ENCODE peak calls at places on chromosomes 13 and 19, in six cellular contexts. E is stimulated activated CD4-positive, alpha-beta T cell treated with anti-CD3 and anti-CD28 coated beads, TNF-alpha, amount 100 ng/mL, for 48 hours; C is HFF-Myc; Z is progenitor cell of endocrine pancreas; N is A549; O is thoracic aorta. G is an unnamed sample.

GRCh38 chr19:18915639-18916038 is 3.5 kb downstream of the COPE start:
- DNase-seq in E (no peak), C (no peak), Z (no peak), N (peak), O (no peak), G (peak)

GRCh38 chr13:42225051-42225450 is 46.9 kb upstream of the AKAP11 start:
- DNase-seq in E (no peak), C (no peak), Z (no peak), N (no peak), O (no peak), G (no peak)

GRCh38 chr13:39779337-39780270 is 124.1 kb downstream of the COG6 start:
- DNase-seq in E (peak), C (no peak), Z (no peak), N (no peak), O (no peak), G (peak)

GRCh38 chr19:16671652-16672274 is 10.8 kb downstream of the TMEM38A start:
- DNase-seq in E (no peak), C (no peak), Z (no peak), N (no peak), O (no peak), G (no peak)

GRCh38 chr13:33349314-33349995 is 63.9 kb upstream of the STARD13 start:
- DNase-seq in E (no peak), C (no peak), Z (no peak), N (no peak), O (no peak), G (no peak)

GRCh38 chr19:45800009-45800553 is 7.4 kb upstream of the DMWD start:
- DNase-seq in E (no peak), C (no peak), Z (no peak), N (peak), O (no peak), G (peak)

GRCh38 chr13:34265016-34265692 is 447.2 kb downstream of the RFC3 start:
- DNase-seq in E (no peak), C (no peak), Z (no peak), N (peak), O (no peak), G (peak)

GRCh38 chr19:14383556-14383897 is 2.3 kb downstream of the ADGRE5 start:
- DNase-seq in E (no peak), C (no peak), Z (no peak), N (no peak), O (no peak), G (no peak)

GRCh38 chr13:78934336-78934735 is 275.4 kb upstream of the OBI1 start:
- DNase-seq in E (no peak), C (no peak), Z (no peak), N (no peak), O (no peak), G (no peak)

GRCh38 chr19:17772172-17772571 is 20.9 kb downstream of the FCHO1 start:
- DNase-seq in E (no peak), C (no peak), Z (no peak), N (peak), O (no peak), G (peak)

GRCh38 chr19:17965370-17966114 is 1.4 kb upstream of the KCNN1 start:
- DNase-seq in E (no peak), C (no peak), Z (no peak), N (no peak), O (no peak), G (no peak)

GRCh38 chr13:99700468-99700867 is 199.2 kb downstream of the TM9SF2 start:
- DNase-seq in E (no peak), C (no peak), Z (no peak), N (no peak), O (no peak), G (no peak)

GRCh38 chr19:57071414-57071813 is 48.4 kb upstream of the USP29 start:
- DNase-seq in E (no peak), C (no peak), Z (no peak), N (no peak), O (no peak), G (no peak)

GRCh38 chr19:45790942-45791341 is 1.7 kb downstream of the DMWD start:
- DNase-seq in E (no peak), C (no peak), Z (no peak), N (no peak), O (no peak), G (no peak)

GRCh38 chr19:48970923-48971395 is 5.8 kb downstream of the FTL start:
- DNase-seq in E (peak), C (no peak), Z (peak), N (peak), O (no peak), G (peak)

GRCh38 chr13:49464621-49465325 is 20.7 kb downstream of the SETDB2 start:
- DNase-seq in E (no peak), C (no peak), Z (no peak), N (no peak), O (no peak), G (peak)

GRCh38 chr19:19342086-19343015 is 21.7 kb downstream of the MAU2 start:
- DNase-seq in E (no peak), C (no peak), Z (peak), N (peak), O (no peak), G (peak)

GRCh38 chr19:1063030-1063908 is 3.7 kb upstream of the ARHGAP45 start:
- DNase-seq in E (no peak), C (no peak), Z (no peak), N (peak), O (no peak), G (no peak)

GRCh38 chr19:18317998-18318800 is 4.7 kb downstream of the LSM4 start:
- DNase-seq in E (no peak), C (no peak), Z (no peak), N (no peak), O (no peak), G (no peak)

GRCh38 chr19:2337329-2337707 is 8.8 kb downstream of the SPPL2B start:
- DNase-seq in E (no peak), C (no peak), Z (no peak), N (no peak), O (no peak), G (peak)

GRCh38 chr19:49767380-49767779 is 579 bp downstream of the AP2A1 start:
- DNase-seq in E (no peak), C (no peak), Z (no peak), N (no peak), O (no peak), G (no peak)

GRCh38 chr13:69319659-69320058 is 788.0 kb upstream of the ATXN8OS start:
- DNase-seq in E (no peak), C (no peak), Z (no peak), N (no peak), O (no peak), G (peak)

GRCh38 chr19:18593367-18594095 is 4.9 kb downstream of the REX1BD start:
- DNase-seq in E (no peak), C (no peak), Z (no peak), N (no peak), O (no peak), G (no peak)

GRCh38 chr19:5663904-5664303 is 16.4 kb downstream of the MICOS13 start:
- DNase-seq in E (no peak), C (no peak), Z (no peak), N (no peak), O (no peak), G (no peak)

GRCh38 chr19:7434391-7434790 is 54.4 kb downstream of the PEX11G start:
- DNase-seq in E (no peak), C (no peak), Z (no peak), N (no peak), O (no peak), G (no peak)

GRCh38 chr19:5913739-5914357 is at the start of gene CAPS:
- DNase-seq in E (no peak), C (no peak), Z (no peak), N (peak), O (no peak), G (peak)

GRCh38 chr13:99922631-99923404 is 48.7 kb downstream of the ZIC5 start:
- DNase-seq in E (no peak), C (no peak), Z (no peak), N (no peak), O (no peak), G (no peak)

GRCh38 chr19:35167251-35168119 is 12.9 kb downstream of the FXYD5 start:
- DNase-seq in E (no peak), C (no peak), Z (no peak), N (no peak), O (no peak), G (no peak)

GRCh38 chr13:109211616-109212015 is 574.8 kb downstream of the IRS2 start:
- DNase-seq in E (no peak), C (no peak), Z (no peak), N (peak), O (no peak), G (peak)

GRCh38 chr19:743168-743687 is 7.7 kb upstream of the MISP start:
- DNase-seq in E (no peak), C (no peak), Z (no peak), N (no peak), O (no peak), G (peak)

G was measured in choroid plexus epithelial cell.